ENCODE peak calls at places on chromosomes 12 and 14, in seven cellular contexts. One of them, this sample, is unnamed.

GRCh38 chr14:100640481-100641273 is 53.5 kb upstream of the BEGAIN start:
- DNase-seq in gastrocnemius medialis: no peak
- DNase-seq in WERI-Rb-1: no peak
- DNase-seq in OCI-LY7: peak
- DNase-seq in naive thymus-derived CD4-positive, alpha-beta T cell: peak
- DNase-seq in HCT116: no peak
- DNase-seq in GM23248: no peak
- DNase-seq in this sample: no peak

GRCh38 chr12:80838024-80838658 is 99.6 kb downstream of the LIN7A start:
- DNase-seq in HCT116: no peak
- DNase-seq in gastrocnemius medialis: no peak
- DNase-seq in GM23248: no peak
- DNase-seq in OCI-LY7: no peak
- DNase-seq in WERI-Rb-1: no peak
- DNase-seq in naive thymus-derived CD4-positive, alpha-beta T cell: no peak
- DNase-seq in this sample: no peak

GRCh38 chr12:111699-112591 is 45.4 kb downstream of the IQSEC3 start:
- DNase-seq in gastrocnemius medialis: no peak
- DNase-seq in OCI-LY7: no peak
- DNase-seq in naive thymus-derived CD4-positive, alpha-beta T cell: no peak
- DNase-seq in HCT116: no peak
- DNase-seq in GM23248: no peak
- DNase-seq in WERI-Rb-1: no peak
- DNase-seq in this sample: no peak

GRCh38 chr14:71240866-71241520 is 333.7 kb downstream of the PCNX1 start:
- DNase-seq in GM23248: no peak
- DNase-seq in OCI-LY7: no peak
- DNase-seq in WERI-Rb-1: no peak
- DNase-seq in naive thymus-derived CD4-positive, alpha-beta T cell: no peak
- DNase-seq in gastrocnemius medialis: no peak
- DNase-seq in HCT116: no peak
- DNase-seq in this sample: no peak

GRCh38 chr12:126547905-126548304 is 1482.7 kb downstream of the AACS start:
- DNase-seq in WERI-Rb-1: no peak
- DNase-seq in gastrocnemius medialis: no peak
- DNase-seq in OCI-LY7: no peak
- DNase-seq in HCT116: no peak
- DNase-seq in naive thymus-derived CD4-positive, alpha-beta T cell: no peak
- DNase-seq in GM23248: no peak
- DNase-seq in this sample: no peak

GRCh38 chr14:76067536-76067935 is 82.0 kb downstream of the IFT43 start:
- DNase-seq in OCI-LY7: no peak
- DNase-seq in gastrocnemius medialis: no peak
- DNase-seq in HCT116: no peak
- DNase-seq in naive thymus-derived CD4-positive, alpha-beta T cell: no peak
- DNase-seq in WERI-Rb-1: no peak
- DNase-seq in GM23248: no peak
- DNase-seq in this sample: no peak

GRCh38 chr14:74346341-74346740 is 1.9 kb upstream of the VRTN start:
- DNase-seq in OCI-LY7: no peak
- DNase-seq in naive thymus-derived CD4-positive, alpha-beta T cell: no peak
- DNase-seq in gastrocnemius medialis: no peak
- DNase-seq in GM23248: no peak
- DNase-seq in HCT116: no peak
- DNase-seq in WERI-Rb-1: no peak
- DNase-seq in this sample: no peak

GRCh38 chr14:100900837-100901390 is 2.6 kb downstream of the RTL1 start:
- DNase-seq in naive thymus-derived CD4-positive, alpha-beta T cell: no peak
- DNase-seq in GM23248: peak
- DNase-seq in WERI-Rb-1: peak
- DNase-seq in OCI-LY7: peak
- DNase-seq in HCT116: peak
- DNase-seq in gastrocnemius medialis: no peak
- DNase-seq in this sample: no peak

GRCh38 chr12:118307069-118307954 is 65.4 kb downstream of the TAOK3 start:
- DNase-seq in OCI-LY7: no peak
- DNase-seq in naive thymus-derived CD4-positive, alpha-beta T cell: no peak
- DNase-seq in gastrocnemius medialis: no peak
- DNase-seq in GM23248: peak
- DNase-seq in WERI-Rb-1: no peak
- DNase-seq in HCT116: no peak
- DNase-seq in this sample: no peak

GRCh38 chr14:59435106-59435505 is 30.1 kb downstream of the GPR135 start:
- DNase-seq in GM23248: no peak
- DNase-seq in OCI-LY7: no peak
- DNase-seq in naive thymus-derived CD4-positive, alpha-beta T cell: no peak
- DNase-seq in HCT116: no peak
- DNase-seq in WERI-Rb-1: no peak
- DNase-seq in gastrocnemius medialis: no peak
- DNase-seq in this sample: no peak

GRCh38 chr14:69378274-69378673 is 19.8 kb downstream of the ERH start:
- DNase-seq in OCI-LY7: no peak
- DNase-seq in naive thymus-derived CD4-positive, alpha-beta T cell: no peak
- DNase-seq in gastrocnemius medialis: no peak
- DNase-seq in WERI-Rb-1: no peak
- DNase-seq in GM23248: no peak
- DNase-seq in HCT116: no peak
- DNase-seq in this sample: no peak

GRCh38 chr14:51564986-51565604 is 86.6 kb upstream of the FRMD6 start:
- DNase-seq in GM23248: peak
- DNase-seq in HCT116: no peak
- DNase-seq in gastrocnemius medialis: no peak
- DNase-seq in OCI-LY7: no peak
- DNase-seq in naive thymus-derived CD4-positive, alpha-beta T cell: no peak
- DNase-seq in WERI-Rb-1: no peak
- DNase-seq in this sample: no peak

GRCh38 chr12:17278946-17279345 is 673.0 kb upstream of the LMO3 start:
- DNase-seq in WERI-Rb-1: no peak
- DNase-seq in HCT116: no peak
- DNase-seq in GM23248: no peak
- DNase-seq in gastrocnemius medialis: no peak
- DNase-seq in OCI-LY7: peak
- DNase-seq in naive thymus-derived CD4-positive, alpha-beta T cell: no peak
- DNase-seq in this sample: no peak

GRCh38 chr12:31568498-31568897 is 22.4 kb downstream of the DENND5B start:
- DNase-seq in HCT116: no peak
- DNase-seq in WERI-Rb-1: no peak
- DNase-seq in GM23248: no peak
- DNase-seq in OCI-LY7: peak
- DNase-seq in naive thymus-derived CD4-positive, alpha-beta T cell: no peak
- DNase-seq in gastrocnemius medialis: no peak
- DNase-seq in this sample: no peak

DNA sequence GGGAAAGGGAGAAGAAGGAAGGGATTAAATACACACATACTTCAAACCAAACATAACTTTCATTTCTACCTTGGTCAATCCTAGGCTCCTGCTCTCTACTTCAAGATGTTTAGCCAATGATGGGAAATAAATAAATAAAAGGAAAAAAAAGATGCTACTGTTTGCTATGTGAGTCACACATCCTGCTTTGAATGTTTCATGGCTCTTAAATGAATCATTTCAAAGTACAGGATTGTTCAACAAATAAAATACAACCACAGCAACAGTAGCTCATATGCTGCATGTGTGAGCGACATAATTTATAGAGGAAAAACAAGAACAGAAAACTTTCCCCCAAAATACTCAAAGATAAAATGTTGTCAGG is 54.3 kb upstream of the NPFF start:
- DNase-seq in WERI-Rb-1: no peak
- DNase-seq in GM23248: peak
- DNase-seq in OCI-LY7: no peak
- DNase-seq in HCT116: peak
- DNase-seq in gastrocnemius medialis: no peak
- DNase-seq in naive thymus-derived CD4-positive, alpha-beta T cell: no peak
- DNase-seq in this sample: no peak
- H3K27ac ChIP-seq in WERI-Rb-1: no peak
- H3K27ac ChIP-seq in GM23248: peak
- H3K27ac ChIP-seq in OCI-LY7: no peak
- H3K27ac ChIP-seq in HCT116: peak
- H3K27ac ChIP-seq in gastrocnemius medialis: no peak
- H3K27ac ChIP-seq in naive thymus-derived CD4-positive, alpha-beta T cell: no peak
- H3K27ac ChIP-seq in this sample: no peak

DNA sequence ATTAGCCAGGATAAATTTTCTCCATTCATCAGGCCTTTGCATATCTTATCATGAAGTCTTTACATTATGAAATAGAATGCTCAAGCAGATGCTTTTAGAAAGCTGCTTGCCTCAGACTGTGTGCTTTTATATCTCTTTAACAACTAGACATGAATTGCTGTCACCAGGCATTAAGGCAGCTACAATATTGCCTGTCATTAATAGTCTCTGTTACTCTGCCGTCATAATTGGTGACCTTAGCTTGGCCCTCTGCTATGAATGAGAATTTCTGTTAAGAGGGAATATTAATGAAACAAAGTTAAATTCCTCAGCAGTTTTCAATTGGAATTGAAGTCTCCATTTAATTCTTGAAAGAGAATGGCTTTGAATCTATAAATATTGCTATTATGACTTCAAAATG is 266.8 kb upstream of the MIS18BP1 start:
- DNase-seq in OCI-LY7: no peak
- DNase-seq in GM23248: no peak
- DNase-seq in HCT116: no peak
- DNase-seq in naive thymus-derived CD4-positive, alpha-beta T cell: no peak
- DNase-seq in gastrocnemius medialis: no peak
- DNase-seq in WERI-Rb-1: no peak
- DNase-seq in this sample: no peak
- H3K27ac ChIP-seq in OCI-LY7: no peak
- H3K27ac ChIP-seq in GM23248: no peak
- H3K27ac ChIP-seq in HCT116: no peak
- H3K27ac ChIP-seq in naive thymus-derived CD4-positive, alpha-beta T cell: no peak
- H3K27ac ChIP-seq in gastrocnemius medialis: no peak
- H3K27ac ChIP-seq in WERI-Rb-1: no peak
- H3K27ac ChIP-seq in this sample: no peak

DNA sequence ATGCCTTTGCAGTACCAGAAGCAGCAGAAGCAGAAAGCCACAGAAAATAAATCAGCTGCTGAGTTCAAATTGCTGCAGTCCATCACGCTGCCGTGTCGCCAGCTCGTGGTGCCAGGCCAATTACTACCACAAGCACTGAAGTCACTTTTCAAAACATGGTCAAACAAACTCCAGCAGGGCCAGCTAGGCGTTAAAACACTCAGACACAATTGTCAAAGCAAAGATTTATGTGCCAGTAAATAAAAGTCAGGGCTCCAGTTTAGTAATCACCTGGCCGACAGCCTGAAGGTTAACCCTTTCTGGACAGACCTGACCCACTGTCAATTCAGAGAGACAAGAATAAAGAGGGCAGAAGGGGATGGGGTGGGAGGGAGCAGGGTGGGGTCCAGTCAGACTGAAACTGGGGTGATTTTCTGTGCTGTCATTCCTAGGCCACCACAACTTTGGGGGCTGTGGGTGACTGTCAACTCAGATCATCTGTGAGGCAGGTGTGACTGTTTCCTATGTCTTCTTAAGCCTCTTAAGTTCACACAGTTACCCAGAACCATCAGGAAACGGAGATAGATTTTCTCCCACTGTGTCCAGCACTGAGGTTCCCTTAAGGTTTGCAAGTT is 109.9 kb upstream of the FUT8 start:
- DNase-seq in HCT116: no peak
- DNase-seq in GM23248: peak
- DNase-seq in naive thymus-derived CD4-positive, alpha-beta T cell: no peak
- DNase-seq in gastrocnemius medialis: no peak
- DNase-seq in OCI-LY7: peak
- DNase-seq in WERI-Rb-1: no peak
- DNase-seq in this sample: no peak
- H3K27ac ChIP-seq in HCT116: no peak
- H3K27ac ChIP-seq in GM23248: no peak
- H3K27ac ChIP-seq in naive thymus-derived CD4-positive, alpha-beta T cell: no peak
- H3K27ac ChIP-seq in gastrocnemius medialis: no peak
- H3K27ac ChIP-seq in OCI-LY7: peak
- H3K27ac ChIP-seq in WERI-Rb-1: no peak
- H3K27ac ChIP-seq in this sample: no peak

GRCh38 chr14:24310387-24310665 is 386 bp downstream of the LTB4R2 start:
- DNase-seq in HCT116: no peak
- DNase-seq in WERI-Rb-1: no peak
- DNase-seq in GM23248: no peak
- DNase-seq in gastrocnemius medialis: no peak
- DNase-seq in OCI-LY7: no peak
- DNase-seq in naive thymus-derived CD4-positive, alpha-beta T cell: no peak
- DNase-seq in this sample: no peak
- H3K27ac ChIP-seq in HCT116: no peak
- H3K27ac ChIP-seq in WERI-Rb-1: no peak
- H3K27ac ChIP-seq in GM23248: no peak
- H3K27ac ChIP-seq in gastrocnemius medialis: peak
- H3K27ac ChIP-seq in OCI-LY7: no peak
- H3K27ac ChIP-seq in naive thymus-derived CD4-positive, alpha-beta T cell: peak
- H3K27ac ChIP-seq in this sample: peak

GRCh38 chr14:33908540-33909223 is 42.2 kb downstream of the EGLN3 start:
- DNase-seq in GM23248: no peak
- DNase-seq in gastrocnemius medialis: no peak
- DNase-seq in naive thymus-derived CD4-positive, alpha-beta T cell: no peak
- DNase-seq in WERI-Rb-1: no peak
- DNase-seq in HCT116: no peak
- DNase-seq in OCI-LY7: no peak
- DNase-seq in this sample: no peak

GRCh38 chr14:33906968-33907367 is 43.9 kb downstream of the EGLN3 start:
- DNase-seq in GM23248: no peak
- DNase-seq in naive thymus-derived CD4-positive, alpha-beta T cell: no peak
- DNase-seq in WERI-Rb-1: no peak
- DNase-seq in HCT116: no peak
- DNase-seq in gastrocnemius medialis: no peak
- DNase-seq in OCI-LY7: no peak
- DNase-seq in this sample: no peak

GRCh38 chr14:33914676-33915516 is 36.0 kb downstream of the EGLN3 start:
- DNase-seq in OCI-LY7: no peak
- DNase-seq in gastrocnemius medialis: no peak
- DNase-seq in HCT116: peak
- DNase-seq in naive thymus-derived CD4-positive, alpha-beta T cell: no peak
- DNase-seq in GM23248: peak
- DNase-seq in WERI-Rb-1: no peak
- DNase-seq in this sample: no peak

GRCh38 chr14:33909380-33910084 is 41.3 kb downstream of the EGLN3 start:
- DNase-seq in OCI-LY7: no peak
- DNase-seq in gastrocnemius medialis: no peak
- DNase-seq in naive thymus-derived CD4-positive, alpha-beta T cell: no peak
- DNase-seq in HCT116: no peak
- DNase-seq in WERI-Rb-1: no peak
- DNase-seq in GM23248: no peak
- DNase-seq in this sample: no peak

DNA sequence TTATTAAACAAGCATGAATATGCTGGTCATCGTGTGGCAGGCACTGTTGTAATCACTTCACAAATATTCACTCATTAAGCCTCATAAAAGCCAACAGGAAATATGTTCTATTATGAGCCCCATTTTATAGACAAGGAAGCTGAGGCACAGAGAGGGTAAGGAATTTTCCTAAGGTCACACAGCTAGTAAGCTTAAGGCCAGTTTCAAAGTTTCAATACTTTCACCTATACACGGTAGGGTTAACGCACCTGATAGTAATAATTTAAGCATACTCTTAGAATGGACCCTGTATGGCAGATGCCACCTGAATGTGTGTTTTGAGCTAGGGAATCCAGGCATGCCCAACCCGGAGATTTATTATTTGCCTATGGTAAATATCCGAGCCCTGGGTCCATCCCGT is 39.8 kb downstream of the EGLN3 start:
- DNase-seq in OCI-LY7: no peak
- DNase-seq in naive thymus-derived CD4-positive, alpha-beta T cell: no peak
- DNase-seq in WERI-Rb-1: no peak
- DNase-seq in GM23248: no peak
- DNase-seq in HCT116: no peak
- DNase-seq in gastrocnemius medialis: no peak
- DNase-seq in this sample: no peak
- H3K27ac ChIP-seq in OCI-LY7: no peak
- H3K27ac ChIP-seq in naive thymus-derived CD4-positive, alpha-beta T cell: no peak
- H3K27ac ChIP-seq in WERI-Rb-1: no peak
- H3K27ac ChIP-seq in GM23248: no peak
- H3K27ac ChIP-seq in HCT116: no peak
- H3K27ac ChIP-seq in gastrocnemius medialis: no peak
- H3K27ac ChIP-seq in this sample: no peak